ENCODE peak calls at places on chromosome 13, in six cellular contexts. K, E, C, Y, G and M are unnamed samples.

GRCh38 chr13:25232937-25233515 is 54.3 kb downstream of the MTMR6 start:
- DNase-seq in K (no peak), E (no peak), C (no peak), Y (peak), G (no peak), M (no peak)

GRCh38 chr13:35917252-35917941 is 213.8 kb downstream of the DCLK1 start:
- DNase-seq in G (no peak), K (no peak), E (no peak), C (no peak), Y (no peak), M (no peak)

GRCh38 chr13:72565893-72566292 is 161.5 kb downstream of the MZT1 start:
- DNase-seq in K (no peak), G (no peak), Y (peak), C (no peak), E (no peak), M (no peak)

GRCh38 chr13:105047676-105048295 is 1487.7 kb downstream of the EFNB2 start:
- DNase-seq in G (no peak), K (no peak), Y (no peak), C (no peak), E (no peak), M (no peak)

GRCh38 chr13:27919934-27920676 is at the start of gene PDX1:
- DNase-seq in K (no peak), Y (peak), G (peak), C (peak), E (no peak), M (no peak)

GRCh38 chr13:111846396-111847174 is 220.4 kb upstream of the SOX1 start:
- DNase-seq in C (no peak), K (no peak), G (no peak), E (no peak), Y (no peak), M (no peak)

GRCh38 chr13:21683034-21683733 is 12.3 kb downstream of the FGF9 start:
- DNase-seq in E (no peak), G (no peak), Y (no peak), K (no peak), C (no peak), M (no peak)

GRCh38 chr13:45516757-45517156 is 52.0 kb downstream of the COG3 start:
- DNase-seq in E (no peak), Y (no peak), C (no peak), G (no peak), K (no peak), M (no peak)

GRCh38 chr13:61170791-61171330 is 244.8 kb downstream of the PCDH20 start:
- DNase-seq in E (no peak), K (no peak), G (no peak), Y (no peak), C (no peak), M (no peak)

GRCh38 chr13:110221331-110221730 is 85.6 kb downstream of the COL4A1 start:
- DNase-seq in G (no peak), K (no peak), Y (no peak), C (no peak), E (no peak), M (no peak)

GRCh38 chr13:36192166-36192565 is 22.2 kb downstream of the SOHLH2 start:
- DNase-seq in G (no peak), Y (no peak), E (no peak), C (no peak), K (no peak), M (no peak)

GRCh38 chr13:109744512-109745051 is 41.8 kb downstream of the IRS2 start:
- DNase-seq in Y (peak), E (peak), C (peak), K (peak), G (peak), M (peak)

GRCh38 chr13:112711528-112712265 is 21.9 kb downstream of the ATP11A start:
- DNase-seq in E (peak), C (peak), K (peak), Y (no peak), G (peak), M (peak)

GRCh38 chr13:23321534-23322241 is 111.8 kb downstream of the SACS start:
- DNase-seq in E (peak), Y (no peak), K (peak), C (peak), G (no peak), M (no peak)

GRCh38 chr13:22903925-22904324 is 276.9 kb upstream of the SGCG start:
- DNase-seq in G (no peak), C (no peak), E (no peak), K (no peak), Y (no peak), M (no peak)

GRCh38 chr13:114099191-114099590 is 33.2 kb downstream of the RASA3 start:
- DNase-seq in Y (peak), E (peak), G (peak), C (peak), K (peak), M (peak)

GRCh38 chr13:32136061-32136460 is 104.5 kb downstream of the FRY start:
- DNase-seq in E (no peak), Y (no peak), G (no peak), C (no peak), K (no peak), M (no peak)

GRCh38 chr13:26629260-26629659 is 71.8 kb downstream of the WASF3 start:
- DNase-seq in E (no peak), K (no peak), G (no peak), C (no peak), Y (no peak), M (no peak)

GRCh38 chr13:54029720-54030119 is 1001.1 kb downstream of the OLFM4 start:
- DNase-seq in Y (no peak), E (no peak), K (no peak), G (no peak), C (no peak), M (no peak)

GRCh38 chr13:60696602-60697001 is 299.6 kb downstream of the TDRD3 start:
- DNase-seq in Y (no peak), E (no peak), C (no peak), G (no peak), K (no peak), M (no peak)

GRCh38 chr13:95128045-95128643 is 173.1 kb downstream of the ABCC4 start:
- DNase-seq in K (no peak), Y (no peak), G (no peak), C (no peak), E (no peak), M (no peak)

GRCh38 chr13:36143768-36144167 is 12.6 kb upstream of the DCLK1 start:
- DNase-seq in G (no peak), C (no peak), E (no peak), K (no peak), Y (no peak), M (no peak)

GRCh38 chr13:94705081-94705751 is 7.1 kb downstream of the SOX21 start:
- DNase-seq in C (no peak), K (no peak), E (no peak), G (peak), Y (peak), M (no peak)

GRCh38 chr13:109784590-109785140 is 1.7 kb downstream of the IRS2 start:
- DNase-seq in G (peak), K (peak), Y (peak), E (peak), C (peak), M (peak)

GRCh38 chr13:111480976-111481375 is 160.5 kb downstream of the TEX29 start:
- DNase-seq in E (no peak), K (no peak), C (no peak), Y (no peak), G (peak), M (no peak)

GRCh38 chr13:23695711-23696512 is 125.7 kb downstream of the TNFRSF19 start:
- DNase-seq in K (no peak), C (no peak), E (no peak), Y (no peak), G (peak), M (no peak)

GRCh38 chr13:100163375-100163774 is 74.5 kb downstream of the PCCA start:
- DNase-seq in G (no peak), C (no peak), K (no peak), E (no peak), Y (no peak), M (no peak)

GRCh38 chr13:21670006-21670882 is 629 bp upstream of the FGF9 start:
- DNase-seq in G (peak), K (peak), E (peak), Y (peak), C (peak), M (peak)

GRCh38 chr13:106756446-106756845 is 188.5 kb upstream of the ARGLU1 start:
- DNase-seq in K (no peak), G (no peak), Y (no peak), E (no peak), C (no peak), M (no peak)

GRCh38 chr13:106479849-106480400 is 55.5 kb downstream of the EFNB2 start:
- DNase-seq in E (no peak), K (no peak), Y (no peak), G (no peak), C (no peak), M (no peak)

GRCh38 chr13:51158365-51158764 is 47.3 kb upstream of the C13orf42 start:
- DNase-seq in K (no peak), E (no peak), Y (peak), G (no peak), C (no peak), M (no peak)

GRCh38 chr13:40388617-40389016 is 277.8 kb downstream of the FOXO1 start:
- DNase-seq in Y (no peak), C (peak), G (peak), K (no peak), E (peak), M (no peak)

GRCh38 chr13:40390290-40391008 is 276.0 kb downstream of the FOXO1 start:
- DNase-seq in E (no peak), Y (no peak), K (no peak), G (no peak), C (no peak), M (no peak)

GRCh38 chr13:40387775-40388174 is 278.7 kb downstream of the FOXO1 start:
- DNase-seq in C (no peak), G (peak), E (no peak), K (no peak), Y (no peak), M (no peak)

GRCh38 chr13:40386586-40386985 is 279.9 kb downstream of the FOXO1 start:
- DNase-seq in E (no peak), C (no peak), Y (no peak), K (no peak), G (no peak), M (no peak)

GRCh38 chr13:40389081-40389641 is 277.3 kb downstream of the FOXO1 start:
- DNase-seq in G (no peak), K (no peak), Y (no peak), C (no peak), E (no peak), M (no peak)
- TF ChIP-seq EP300 in G (no peak), K (no peak), Y (no peak), C (no peak), E (no peak), M (no peak)

DNA sequence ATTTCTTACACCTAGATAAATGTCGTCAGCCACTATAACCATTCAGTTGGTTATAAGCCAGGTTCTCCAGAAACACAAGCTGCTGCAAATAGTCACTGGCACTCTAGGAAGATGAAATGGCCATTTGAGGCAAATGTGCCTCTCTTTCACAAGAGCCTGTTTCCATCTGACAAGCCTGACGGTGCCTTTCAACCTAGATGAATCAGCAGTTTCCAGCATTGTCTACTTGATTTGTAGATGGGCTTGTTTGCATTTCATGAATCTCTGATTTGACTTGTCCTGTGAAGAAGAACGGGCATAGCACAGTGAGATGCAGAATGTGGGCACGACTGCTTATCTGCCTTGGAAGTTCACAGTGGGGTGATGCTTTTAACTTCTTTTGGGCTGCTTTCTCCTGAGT is 327.2 kb downstream of the LMO7 start:
- DNase-seq in K (no peak), Y (no peak), C (no peak), E (no peak), G (no peak), M (no peak)
- TF ChIP-seq EP300 in K (no peak), Y (no peak), C (no peak), E (no peak), G (no peak), M (no peak)

GRCh38 chr13:43270043-43270830 is 246.9 kb downstream of the DNAJC15 start:
- DNase-seq in C (no peak), Y (no peak), E (no peak), K (no peak), G (no peak), M (no peak)

GRCh38 chr13:43268632-43269031 is 245.2 kb downstream of the DNAJC15 start:
- DNase-seq in G (no peak), K (no peak), C (no peak), E (no peak), Y (no peak), M (no peak)

GRCh38 chr13:43266953-43267615 is 243.7 kb downstream of the DNAJC15 start:
- DNase-seq in Y (no peak), E (no peak), C (no peak), K (no peak), G (no peak), M (no peak)

GRCh38 chr13:43267916-43268315 is 244.5 kb downstream of the DNAJC15 start:
- DNase-seq in C (no peak), Y (no peak), K (no peak), G (no peak), E (no peak), M (no peak)

DNA sequence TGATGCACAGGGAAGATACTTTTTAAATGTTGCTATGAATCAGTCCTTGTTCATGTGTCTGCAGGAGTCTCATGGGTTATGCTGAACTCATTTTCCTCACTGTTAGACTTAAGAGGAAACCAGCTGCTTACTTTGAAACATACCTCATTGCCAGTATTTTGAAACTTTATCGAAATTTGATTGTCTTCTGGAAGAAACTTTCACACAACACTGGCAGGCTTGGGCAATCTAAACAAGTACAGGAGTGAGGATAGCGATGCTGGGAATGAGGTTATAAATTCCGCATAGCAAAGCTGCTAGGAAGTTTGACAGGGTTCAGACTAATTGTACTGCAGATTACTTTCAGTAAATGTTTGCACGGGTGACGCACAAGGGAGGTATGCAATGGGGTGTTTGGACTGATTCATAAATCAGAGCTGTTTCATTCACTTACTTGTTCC is 245.7 kb downstream of the DNAJC15 start:
- DNase-seq in G (no peak), K (peak), E (peak), C (peak), Y (no peak), M (no peak)
- TF ChIP-seq EP300 in G (peak), K (no peak), E (peak), C (peak), Y (peak), M (no peak)

DNA sequence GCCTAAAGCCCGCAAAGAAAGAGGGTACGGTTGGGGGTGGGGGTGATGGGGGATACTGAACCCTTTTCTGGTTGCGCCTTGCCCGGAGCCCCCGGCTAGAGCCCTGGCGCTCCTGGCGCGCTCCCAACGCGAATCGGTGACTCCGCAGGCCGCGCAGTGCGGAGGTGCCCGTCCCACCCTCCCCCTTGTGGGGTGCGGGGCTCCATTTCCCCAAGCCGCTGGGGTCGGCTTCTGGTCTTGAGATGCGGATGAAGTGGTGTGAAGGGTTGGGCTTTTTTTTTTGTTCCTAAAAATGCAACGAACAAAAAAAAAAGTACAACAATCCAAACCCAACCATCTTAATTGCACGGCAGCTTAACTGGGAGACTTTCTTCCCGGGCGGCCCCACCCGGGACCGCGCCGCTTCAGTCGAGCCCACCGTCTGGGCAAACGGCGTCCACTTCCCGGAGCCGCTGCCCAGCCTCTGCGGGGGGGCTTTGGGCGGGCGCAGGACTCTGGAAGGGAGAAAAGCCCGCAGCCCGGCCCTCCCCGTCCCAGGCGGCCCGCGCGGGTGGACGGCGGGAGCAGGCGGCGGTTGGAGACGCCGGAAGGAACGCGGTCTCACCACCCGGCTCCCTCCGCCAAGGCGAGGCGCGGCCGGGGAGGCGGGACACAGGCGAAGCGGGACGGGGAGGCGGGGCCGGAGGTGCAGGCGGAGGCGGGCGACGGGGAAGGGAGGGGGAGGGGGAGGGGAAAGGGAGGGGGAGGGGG is 501 bp upstream of the TRIM13 start:
- DNase-seq in K (peak), G (peak), C (peak), Y (peak), E (peak), M (peak)
- TF ChIP-seq EP300 in K (no peak), G (peak), C (no peak), Y (peak), E (no peak), M (peak)

DNA sequence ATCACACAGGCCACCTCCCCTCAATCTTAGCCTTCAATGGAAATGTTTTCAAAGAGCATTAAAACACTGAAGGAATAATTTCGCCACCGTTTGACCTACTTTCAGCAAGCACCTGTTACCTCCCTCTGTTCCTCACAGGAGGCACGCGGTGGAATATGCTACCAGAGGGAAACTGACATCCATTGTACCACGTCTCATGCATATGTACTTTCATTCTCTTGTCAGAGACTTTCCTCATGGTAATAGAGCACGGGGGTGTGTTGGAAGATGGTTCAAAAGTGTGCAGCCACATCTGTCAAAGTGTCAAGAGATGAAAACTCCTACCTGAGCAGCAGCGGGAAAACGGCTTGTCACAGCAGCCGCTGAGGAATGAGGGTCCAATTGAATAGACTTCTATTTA is 143.4 kb downstream of the NALCN start:
- DNase-seq in E (no peak), Y (no peak), G (no peak), K (no peak), C (no peak), M (no peak)
- TF ChIP-seq EP300 in E (no peak), Y (no peak), G (no peak), K (no peak), C (no peak), M (no peak)

DNA sequence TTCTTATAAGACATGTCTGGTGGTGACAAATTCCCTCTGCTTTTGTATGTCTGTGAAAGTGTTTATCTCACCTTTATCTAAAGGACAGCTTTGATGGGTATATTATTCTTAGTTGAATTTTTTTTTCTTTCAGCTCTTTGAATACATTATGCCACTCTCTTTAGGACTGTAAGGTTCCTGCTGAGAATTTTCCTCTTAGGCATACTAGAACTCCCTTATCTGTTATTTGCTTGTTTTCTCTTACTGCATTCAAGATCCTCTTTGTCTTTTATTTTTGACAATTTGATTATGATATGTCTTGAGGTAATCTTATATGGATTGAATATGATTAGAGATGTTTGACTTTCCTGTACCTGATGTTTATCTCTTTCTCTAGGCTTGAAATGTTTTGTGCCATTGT is 1328.4 kb downstream of the PCDH9 start:
- DNase-seq in C (no peak), E (no peak), K (no peak), Y (no peak), G (no peak), M (no peak)
- TF ChIP-seq EP300 in C (no peak), E (no peak), K (no peak), Y (no peak), G (no peak), M (no peak)

GRCh38 chr13:97142452-97142851 is 79.7 kb upstream of the MBNL2 start:
- DNase-seq in E (no peak), K (no peak), C (peak), Y (no peak), G (no peak), M (no peak)

GRCh38 chr13:97141564-97142005 is 80.5 kb upstream of the MBNL2 start:
- DNase-seq in G (no peak), E (peak), Y (no peak), C (peak), K (no peak), M (no peak)

GRCh38 chr13:97148894-97149293 is 73.2 kb upstream of the MBNL2 start:
- DNase-seq in Y (no peak), E (no peak), K (no peak), C (no peak), G (no peak), M (no peak)

GRCh38 chr13:97140611-97141010 is 81.5 kb upstream of the MBNL2 start:
- DNase-seq in E (no peak), K (no peak), G (no peak), C (no peak), Y (no peak), M (no peak)

DNA sequence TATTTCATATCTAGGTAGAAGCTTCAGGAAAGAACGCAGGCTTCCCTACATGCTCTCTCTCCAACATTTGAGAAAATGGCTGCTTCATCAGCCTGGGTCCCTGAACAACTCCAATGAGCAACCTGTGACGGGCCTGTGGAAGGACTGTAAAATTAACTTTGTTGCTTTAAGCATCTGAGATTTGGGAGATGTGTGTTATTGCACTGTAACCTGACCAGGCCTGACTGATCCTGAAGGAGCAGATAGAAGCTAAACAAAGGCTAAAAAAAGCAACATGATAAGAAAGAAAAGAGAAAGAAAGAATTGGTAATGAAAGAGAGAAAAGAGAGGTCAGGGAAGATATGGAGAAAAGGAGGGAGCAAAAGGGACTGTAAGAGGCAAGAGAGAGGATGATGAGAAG is 77.1 kb upstream of the MBNL2 start:
- DNase-seq in G (no peak), K (no peak), E (no peak), Y (no peak), C (no peak), M (no peak)
- TF ChIP-seq EP300 in G (no peak), K (no peak), E (no peak), Y (no peak), C (no peak), M (no peak)

GRCh38 chr13:99104396-99104795 is 96.3 kb upstream of the UBAC2 start:
- DNase-seq in C (no peak), G (no peak), Y (no peak), E (no peak), K (no peak), M (no peak)

GRCh38 chr13:99105160-99105559 is 95.5 kb upstream of the UBAC2 start:
- DNase-seq in C (no peak), E (no peak), Y (no peak), K (no peak), G (no peak), M (no peak)

GRCh38 chr13:99103536-99103935 is 97.1 kb upstream of the UBAC2 start:
- DNase-seq in Y (peak), K (no peak), E (no peak), C (no peak), G (no peak), M (no peak)
- TF ChIP-seq EP300 in Y (no peak), K (no peak), E (no peak), C (no peak), G (no peak), M (no peak)